ENCODE peak calls at places on chromosomes 3 and 15, in eight cellular contexts. R, I, W, P, X, D, M and V are unnamed samples. For H3K4me1 and H3K36me3, the result is how much of the 10 kb centered on the place peaks cover.

GRCh38 chr3:184203526-184203925 is 17.5 kb downstream of the ABCF3 start:
- DNase-seq in R (no peak), I (no peak), W (no peak), P (no peak), X (no peak), D (no peak), M (no peak), V (no peak)

GRCh38 chr15:90665288-90666134 is 51.6 kb upstream of the BLM start:
- DNase-seq in R (no peak), I (no peak), W (peak), P (peak), X (peak), D (peak), M (peak), V (peak)

GRCh38 chr3:153210660-153211059 is 48.6 kb downstream of the RAP2B start:
- DNase-seq in R (no peak), I (no peak), W (no peak), P (no peak), X (no peak), D (peak), M (no peak), V (no peak)

GRCh38 chr15:64454282-64454681 is 6.1 kb upstream of the ZNF609 start:
- DNase-seq in R (no peak), I (no peak), W (no peak), P (no peak), X (no peak), D (no peak), M (no peak), V (no peak)

GRCh38 chr15:101675015-101675414 is 22.8 kb upstream of the TM2D3 start:
- DNase-seq in R (no peak), I (no peak), W (no peak), P (peak), X (no peak), D (peak), M (no peak), V (no peak)

GRCh38 chr3:70851066-70851465 is 538.6 kb upstream of the MDFIC2 start:
- DNase-seq in R (no peak), I (no peak), W (no peak), P (no peak), X (no peak), D (no peak), M (no peak), V (no peak)

GRCh38 chr15:95304116-95304873 is 1026.2 kb upstream of the NR2F2 start:
- DNase-seq in R (no peak), I (no peak), W (no peak), P (peak), X (no peak), D (no peak), M (no peak), V (no peak)

GRCh38 chr3:43362961-43363360 is 76.6 kb downstream of the SNRK start:
- DNase-seq in R (no peak), I (no peak), W (no peak), P (no peak), X (no peak), D (no peak), M (no peak), V (peak)

GRCh38 chr15:51724673-51725072 is 12.8 kb downstream of the LYSMD2 start:
- DNase-seq in R (no peak), I (no peak), W (no peak), P (no peak), X (no peak), D (no peak), M (no peak), V (no peak)

GRCh38 chr3:22612927-22613326 is 590.2 kb upstream of the UBE2E2 start:
- DNase-seq in R (no peak), I (no peak), W (no peak), P (no peak), X (no peak), D (no peak), M (no peak), V (no peak)

GRCh38 chr3:2741520-2741919 is 368.7 kb downstream of the IL5RA start:
- DNase-seq in R (no peak), I (no peak), W (peak), P (no peak), X (no peak), D (no peak), M (no peak), V (no peak)

GRCh38 chr15:92000709-92001108 is 147.2 kb downstream of the SLCO3A1 start:
- DNase-seq in R (no peak), I (no peak), W (no peak), P (no peak), X (no peak), D (no peak), M (no peak), V (no peak)

GRCh38 chr3:128297401-128298138 is 144.3 kb downstream of the EEFSEC start:
- DNase-seq in R (no peak), I (no peak), W (peak), P (peak), X (no peak), D (peak), M (peak), V (no peak)

GRCh38 chr15:20340331-20340811 is 201.2 kb downstream of the GOLGA6L6 start:
- DNase-seq in R (no peak), I (no peak), W (no peak), P (peak), X (peak), D (peak), M (peak), V (no peak)
- H3K4me3 ChIP-seq in R (no peak), I (no peak), W (no peak), P (no peak), X (no peak), D (no peak), M (no peak), V (no peak)

GRCh38 chr15:25092661-25093060 is 137.9 kb downstream of the SNRPN start:
- DNase-seq in R (no peak), I (no peak), W (no peak), P (peak), X (no peak), D (no peak), M (no peak), V (no peak)
- H3K4me1 ChIP-seq in R (under half), I (under half), W (under half), P (under half), X (under half), D (under half), M (under half), V (under half)

GRCh38 chr3:45968706-45969105 is 25.4 kb downstream of the CXCR6 start:
- DNase-seq in R (no peak), I (no peak), W (no peak), P (peak), X (no peak), D (peak), M (no peak), V (no peak)

GRCh38 chr3:45966969-45967640 is 23.8 kb downstream of the CXCR6 start:
- DNase-seq in R (no peak), I (no peak), W (no peak), P (no peak), X (no peak), D (no peak), M (no peak), V (no peak)

GRCh38 chr3:45967724-45968123 is 24.5 kb downstream of the CXCR6 start:
- DNase-seq in R (no peak), I (no peak), W (no peak), P (no peak), X (no peak), D (no peak), M (no peak), V (no peak)

GRCh38 chr3:45969152-45969551 is 25.9 kb downstream of the CXCR6 start:
- DNase-seq in R (no peak), I (no peak), W (no peak), P (no peak), X (no peak), D (no peak), M (no peak), V (no peak)

DNA sequence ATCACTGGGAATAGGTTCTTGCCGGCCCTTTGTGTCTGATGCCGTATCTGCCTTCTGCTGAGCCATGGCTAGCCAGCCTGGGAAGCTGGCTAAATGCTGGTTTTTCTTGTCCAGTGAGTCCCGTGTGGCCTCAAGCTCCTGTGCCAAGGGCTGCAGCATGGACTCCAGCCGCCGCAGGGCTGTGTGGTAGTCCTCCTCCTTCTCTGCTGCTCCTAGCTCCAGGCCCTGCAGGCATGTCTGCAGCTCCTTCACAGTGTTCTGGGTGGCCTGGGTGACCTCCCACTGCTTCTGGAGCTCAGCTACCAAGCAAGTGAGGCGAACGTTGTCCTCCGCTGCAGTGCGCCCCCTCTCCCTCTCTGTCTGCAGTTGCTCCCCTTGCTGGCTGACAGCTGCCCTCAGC is 24.9 kb downstream of the CXCR6 start:
- DNase-seq in R (no peak), I (no peak), W (no peak), P (no peak), X (no peak), D (no peak), M (no peak), V (no peak)
- H3K36me3 ChIP-seq in R (half or more), I (half or more), W (under half), P (half or more), X (under half), D (half or more), M (under half), V (under half)

GRCh38 chr3:107265526-107265925 is 111.7 kb upstream of the CCDC54 start:
- DNase-seq in R (no peak), I (no peak), W (no peak), P (no peak), X (no peak), D (no peak), M (no peak), V (no peak)

GRCh38 chr3:107268461-107268860 is 108.8 kb upstream of the CCDC54 start:
- DNase-seq in R (no peak), I (no peak), W (no peak), P (no peak), X (no peak), D (no peak), M (no peak), V (no peak)

GRCh38 chr3:107260221-107260620 is 117.0 kb upstream of the CCDC54 start:
- DNase-seq in R (no peak), I (no peak), W (no peak), P (no peak), X (no peak), D (peak), M (no peak), V (no peak)

GRCh38 chr3:107264888-107265287 is 112.4 kb upstream of the CCDC54 start:
- DNase-seq in R (no peak), I (no peak), W (peak), P (no peak), X (no peak), D (no peak), M (no peak), V (no peak)

DNA sequence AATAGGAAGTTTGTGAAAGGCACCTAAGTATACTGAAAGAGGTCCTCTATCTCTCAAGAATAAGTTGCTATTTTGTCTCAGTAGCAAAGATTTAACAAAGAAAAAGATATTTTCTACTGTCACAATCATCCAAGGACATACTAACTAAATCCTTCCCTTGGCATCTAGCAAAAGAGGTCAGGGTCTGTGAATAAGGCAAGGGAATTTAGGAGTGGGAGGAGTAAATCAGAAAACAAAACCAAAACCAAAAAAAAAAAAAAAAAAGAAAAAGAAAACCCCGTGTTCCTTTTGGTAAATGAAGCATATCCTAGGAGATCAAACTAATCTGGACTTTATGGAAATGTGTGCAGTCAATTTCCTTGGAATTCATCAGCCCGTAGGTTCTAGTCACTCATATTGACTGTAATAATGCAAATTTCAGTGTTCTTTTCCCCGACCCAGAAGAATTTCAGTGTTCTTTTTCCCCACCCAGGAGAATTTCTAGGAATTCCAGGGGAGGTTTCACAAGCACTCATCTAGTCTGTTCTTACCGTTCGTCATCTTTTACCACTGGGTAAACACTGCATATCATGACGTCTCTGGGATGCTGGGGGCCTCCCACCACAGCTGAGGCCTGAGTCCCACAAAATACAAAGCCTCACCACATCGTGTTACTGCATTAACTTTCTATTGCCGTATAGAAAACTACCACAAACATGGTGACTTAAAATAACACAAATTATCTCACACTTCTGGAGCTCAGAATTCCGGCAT is 113.8 kb upstream of the CCDC54 start:
- DNase-seq in R (no peak), I (no peak), W (no peak), P (no peak), X (no peak), D (peak), M (no peak), V (no peak)
- H3K4me3 ChIP-seq in R (no peak), I (no peak), W (no peak), P (no peak), X (peak), D (peak), M (peak), V (no peak)

GRCh38 chr3:151580592-151580991 is 119.7 kb upstream of the IGSF10 start:
- DNase-seq in R (no peak), I (no peak), W (no peak), P (peak), X (no peak), D (peak), M (no peak), V (no peak)
- H3K4me1 ChIP-seq in R (under half), I (under half), W (under half), P (under half), X (under half), D (under half), M (under half), V (under half)

DNA sequence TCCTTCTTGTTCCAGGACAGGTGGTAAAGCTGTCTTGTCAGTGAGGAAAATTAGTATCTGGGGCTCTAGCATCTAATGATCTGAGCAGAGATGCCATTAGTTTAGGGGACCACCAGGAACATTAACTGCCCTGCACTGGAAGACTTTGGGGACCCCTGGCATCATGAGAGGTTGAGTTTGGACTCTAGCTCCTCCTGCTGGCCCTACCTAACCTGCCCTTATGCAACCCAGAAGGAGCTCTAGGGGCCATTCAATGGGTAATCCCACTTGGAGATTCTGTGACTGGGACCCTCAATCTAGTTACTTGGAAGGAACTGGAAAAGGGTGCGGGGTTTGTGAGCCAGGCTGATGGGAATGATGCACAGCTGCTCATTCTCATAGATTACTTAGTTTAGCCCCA is 451.0 kb downstream of the EPHB1 start:
- DNase-seq in R (no peak), I (no peak), W (no peak), P (no peak), X (no peak), D (no peak), M (no peak), V (no peak)
- H3K36me3 ChIP-seq in R (under half), I (under half), W (under half), P (under half), X (under half), D (under half), M (under half), V (under half)

GRCh38 chr3:160755776-160756304 is at the start of gene PPM1L:
- DNase-seq in R (peak), I (no peak), W (peak), P (peak), X (peak), D (peak), M (no peak), V (peak)

GRCh38 chr3:160756907-160757623 is 1.0 kb downstream of the PPM1L start:
- DNase-seq in R (no peak), I (no peak), W (no peak), P (no peak), X (peak), D (no peak), M (no peak), V (peak)

GRCh38 chr3:160754855-160755747 is 930 bp upstream of the PPM1L start:
- DNase-seq in R (peak), I (peak), W (peak), P (peak), X (peak), D (peak), M (peak), V (peak)

GRCh38 chr3:160754371-160754854 is 1.6 kb upstream of the PPM1L start:
- DNase-seq in R (peak), I (no peak), W (peak), P (peak), X (peak), D (peak), M (no peak), V (peak)

DNA sequence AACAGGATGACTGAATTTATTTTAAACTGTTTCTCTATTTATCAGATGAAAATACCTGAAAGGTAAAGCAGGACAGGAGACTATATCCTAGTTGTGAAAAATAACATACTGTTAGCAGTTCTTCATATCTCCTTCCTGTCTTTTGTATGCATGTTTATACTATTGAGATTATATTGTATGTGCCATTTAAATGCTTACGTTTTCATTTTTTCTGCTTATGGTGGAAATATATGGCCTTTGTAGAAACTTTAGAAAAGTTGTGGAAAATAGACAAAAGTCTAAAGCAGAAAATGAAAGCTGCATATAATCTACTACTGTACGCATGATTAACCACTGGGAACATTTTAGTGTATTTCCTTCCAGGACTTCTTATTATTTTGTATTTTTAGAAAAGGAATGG is 2.1 kb upstream of the PPM1L start:
- DNase-seq in R (no peak), I (no peak), W (no peak), P (no peak), X (no peak), D (no peak), M (no peak), V (no peak)
- H3K4me3 ChIP-seq in R (peak), I (peak), W (peak), P (no peak), X (peak), D (peak), M (peak), V (no peak)

DNA sequence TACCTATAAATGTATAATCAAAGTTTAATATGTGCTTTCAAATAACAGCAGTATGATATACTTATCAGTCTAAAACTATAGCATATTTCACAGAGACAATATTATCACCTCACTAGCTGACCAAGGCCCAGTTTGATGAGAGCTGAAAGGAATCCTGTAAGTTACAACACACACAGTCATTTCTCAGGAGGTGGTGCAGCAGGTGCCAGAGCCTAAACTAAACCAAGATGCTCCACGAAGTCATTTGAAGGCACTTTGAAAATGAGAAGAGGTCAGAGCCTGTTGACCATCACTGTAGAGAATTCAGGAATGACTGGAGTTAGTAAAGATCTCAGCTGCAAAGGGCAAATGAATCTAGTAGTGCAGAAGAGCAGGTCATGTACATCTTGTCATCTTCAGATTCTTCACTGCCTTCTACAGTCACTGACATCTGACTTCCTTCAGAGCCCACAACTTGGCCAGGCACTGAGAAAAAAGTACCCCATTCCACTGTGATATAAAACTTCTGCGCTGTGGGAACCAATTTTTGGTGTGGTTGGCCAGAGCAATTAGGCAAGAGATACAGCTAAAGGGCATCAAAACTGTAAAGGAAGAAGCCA is 7.9 kb downstream of the GBE1 start:
- DNase-seq in R (no peak), I (no peak), W (no peak), P (no peak), X (no peak), D (no peak), M (no peak), V (no peak)
- H3K4me1 ChIP-seq in R (under half), I (under half), W (under half), P (under half), X (under half), D (half or more), M (under half), V (under half)